ENCODE peak calls at places on chromosome 1, in five cellular contexts. One of them, this sample, is unnamed.
A peak's percentile ranks its signal among the peaks of the same experiment; 100 is the strongest.

GRCh38 chr1:31707711-31708110 is 3.9 kb upstream of the COL16A1 start:
- DNase-seq in lower leg skin: no peak
- DNase-seq in HFFc6: peak; percentile 65
- DNase-seq in OCI-LY7: no peak
- DNase-seq in fibroblast of lung: peak; percentile 47
- DNase-seq in this sample: peak; percentile 63

GRCh38 chr1:11692899-11693590 is 1.5 kb downstream of the DRAXIN start:
- DNase-seq in lower leg skin: peak; percentile 22
- DNase-seq in fibroblast of lung: peak; percentile 73
- DNase-seq in HFFc6: peak; percentile 81
- DNase-seq in OCI-LY7: no peak
- DNase-seq in this sample: peak; percentile 60

GRCh38 chr1:111191496-111191895 is 8.9 kb downstream of the DENND2D start:
- DNase-seq in lower leg skin: no peak
- DNase-seq in OCI-LY7: no peak
- DNase-seq in fibroblast of lung: peak; percentile 86
- DNase-seq in HFFc6: peak; percentile 93
- DNase-seq in this sample: peak; percentile 22

GRCh38 chr1:231027136-231027925 is 12.7 kb downstream of the FAM89A start:
- DNase-seq in HFFc6: no peak
- DNase-seq in OCI-LY7: no peak
- DNase-seq in lower leg skin: no peak
- DNase-seq in fibroblast of lung: no peak
- DNase-seq in this sample: no peak

GRCh38 chr1:2493691-2494322 is 17.7 kb downstream of the PLCH2 start:
- DNase-seq in fibroblast of lung: no peak
- DNase-seq in OCI-LY7: peak; percentile 52
- DNase-seq in lower leg skin: no peak
- DNase-seq in HFFc6: no peak
- DNase-seq in this sample: no peak

GRCh38 chr1:115280073-115280472 is 58.0 kb downstream of the NGF start:
- DNase-seq in OCI-LY7: no peak
- DNase-seq in fibroblast of lung: peak; percentile 88
- DNase-seq in HFFc6: peak; percentile 81
- DNase-seq in lower leg skin: peak; percentile 50
- DNase-seq in this sample: no peak

GRCh38 chr1:160859166-160859565 is 3.5 kb downstream of the CD244 start:
- DNase-seq in lower leg skin: no peak
- DNase-seq in fibroblast of lung: no peak
- DNase-seq in HFFc6: no peak
- DNase-seq in OCI-LY7: no peak
- DNase-seq in this sample: no peak

GRCh38 chr1:89125571-89126233 is at the start of gene GBP2:
- DNase-seq in OCI-LY7: no peak
- DNase-seq in fibroblast of lung: peak; percentile 87
- DNase-seq in lower leg skin: no peak
- DNase-seq in HFFc6: peak; percentile 71
- DNase-seq in this sample: peak; percentile 43

GRCh38 chr1:44170281-44170823 is 28.9 kb upstream of the KLF18 start:
- DNase-seq in OCI-LY7: no peak
- DNase-seq in HFFc6: peak; percentile 10
- DNase-seq in fibroblast of lung: peak; percentile 28
- DNase-seq in lower leg skin: no peak
- DNase-seq in this sample: no peak

GRCh38 chr1:231748744-231749143 is 122.2 kb downstream of the DISC1 start:
- DNase-seq in lower leg skin: no peak
- DNase-seq in HFFc6: no peak
- DNase-seq in fibroblast of lung: peak; percentile 14
- DNase-seq in OCI-LY7: no peak
- DNase-seq in this sample: no peak

GRCh38 chr1:69967245-69967766 is 238.1 kb downstream of the LRRC40 start:
- DNase-seq in fibroblast of lung: no peak
- DNase-seq in lower leg skin: no peak
- DNase-seq in OCI-LY7: peak; percentile 86
- DNase-seq in HFFc6: peak; percentile 24
- DNase-seq in this sample: peak; percentile 6

GRCh38 chr1:201022824-201023516 is 544 bp downstream of the KIF21B start:
- DNase-seq in fibroblast of lung: no peak
- DNase-seq in OCI-LY7: peak; percentile 70
- DNase-seq in HFFc6: no peak
- DNase-seq in lower leg skin: no peak
- DNase-seq in this sample: no peak

GRCh38 chr1:17596651-17597509 is 57.4 kb downstream of the ARHGEF10L start:
- DNase-seq in HFFc6: no peak
- DNase-seq in OCI-LY7: no peak
- DNase-seq in fibroblast of lung: no peak
- DNase-seq in lower leg skin: no peak
- DNase-seq in this sample: no peak